ENCODE peak calls at places on chromosome 21, in ten cellular contexts. A is heart left ventricle, Q is NB4, K is right lobe of liver, V is prostate gland, F is A549, Z is adrenal gland, Y is Peyer's patch, M is ovary, L is breast epithelium. O is an unnamed sample.
A peak's percentile ranks its signal among the peaks of the same experiment; 100 is the strongest.

GRCh38 chr21:30880914-30881313 is 466 bp downstream of the KRTAP11-1 start:
- DNase-seq in K (no peak), Z (no peak), Y (no peak), L (no peak), A (no peak), F (no peak), M (no peak), V (no peak), Q (no peak), O (no peak)

GRCh38 chr21:22120616-22121266 is 1122.5 kb downstream of the NCAM2 start:
- DNase-seq in L (no peak), Q (peak; percentile 30), Z (no peak), F (peak; percentile 2), M (no peak), Y (no peak), V (no peak), K (no peak), A (no peak), O (no peak)

GRCh38 chr21:33266784-33267135 is 593 bp downstream of the IL10RB start:
- DNase-seq in Q (no peak), F (no peak), A (no peak), Z (no peak), V (no peak), Y (peak; percentile 64), M (no peak), K (no peak), L (no peak), O (peak; percentile 33)

GRCh38 chr21:33025471-33026298 is at the start of gene OLIG2:
- DNase-seq in Y (no peak), F (no peak), Q (peak; percentile 98), K (no peak), L (no peak), A (no peak), V (no peak), M (no peak), Z (no peak), O (peak; percentile 95)

GRCh38 chr21:41366522-41367151 is 4.8 kb downstream of the MX2 start:
- DNase-seq in F (peak; percentile 74), Y (peak; percentile 37), Q (peak; percentile 97), V (peak; percentile 31), L (peak; percentile 48), M (no peak), A (no peak), Z (no peak), K (peak; percentile 60), O (peak; percentile 91)

GRCh38 chr21:16194851-16195251 is 465.1 kb downstream of the USP25 start:
- DNase-seq in L (no peak), K (no peak), Z (no peak), F (peak; percentile 40), Q (no peak), Y (no peak), V (no peak), A (peak; percentile 18), M (no peak), O (no peak)

GRCh38 chr21:14435423-14435822 is 52.5 kb upstream of the HSPA13 start:
- DNase-seq in Z (no peak), V (no peak), K (no peak), Q (no peak), L (no peak), M (no peak), F (no peak), Y (no peak), A (no peak), O (no peak)

GRCh38 chr21:16534408-16535099 is 804.8 kb downstream of the USP25 start:
- DNase-seq in M (peak; percentile 84), Z (peak; percentile 76), K (no peak), L (peak; percentile 62), A (peak; percentile 83), V (peak; percentile 48), F (peak; percentile 70), Y (no peak), Q (no peak), O (peak; percentile 5)

GRCh38 chr21:32134441-32135159 is 144.2 kb downstream of the MIS18A start:
- DNase-seq in M (no peak), Z (no peak), F (no peak), L (no peak), K (no peak), A (no peak), V (no peak), Y (no peak), Q (peak; percentile 30), O (no peak)

GRCh38 chr21:31731112-31731801 is 661 bp downstream of the SCAF4 start:
- DNase-seq in L (peak; percentile 57), K (peak; percentile 89), F (no peak), Z (peak; percentile 58), Y (peak; percentile 53), V (peak; percentile 35), M (peak; percentile 66), Q (peak; percentile 64), A (peak; percentile 43), O (no peak)

GRCh38 chr21:34693192-34693810 is 24.5 kb downstream of the CLIC6 start:
- DNase-seq in L (no peak), F (peak; percentile 48), A (no peak), K (no peak), Q (peak; percentile 71), Z (peak; percentile 32), Y (peak; percentile 24), M (no peak), V (peak; percentile 64), O (peak; percentile 71)

GRCh38 chr21:15446193-15446592 is 283.6 kb upstream of the USP25 start:
- DNase-seq in Z (no peak), A (no peak), M (no peak), K (no peak), L (no peak), V (no peak), Y (no peak), Q (no peak), F (no peak), O (no peak)

GRCh38 chr21:34603710-34604057 is 11.2 kb downstream of the RCAN1 start:
- DNase-seq in L (no peak), Q (no peak), M (no peak), K (no peak), V (no peak), A (no peak), F (no peak), Z (no peak), Y (no peak), O (no peak)

GRCh38 chr21:45981154-45981606 is 390 bp upstream of the COL6A1 start:
- DNase-seq in F (peak; percentile 81), Y (peak; percentile 26), M (peak; percentile 88), L (peak; percentile 68), Z (peak; percentile 74), A (peak; percentile 87), K (peak; percentile 77), Q (peak; percentile 86), V (peak; percentile 57), O (peak; percentile 98)
- TF ChIP-seq POLR2A in F (peak; percentile 28), Y (no peak), M (peak; percentile 64), L (no peak), Z (no peak), A (peak; percentile 42), K (no peak), Q (no peak), V (peak; percentile 23), O (peak; percentile 86)

GRCh38 chr21:44872568-44873355 is 728 bp downstream of the PTTG1IP start:
- DNase-seq in A (peak; percentile 48), Z (no peak), Y (peak; percentile 28), L (no peak), V (peak; percentile 33), Q (peak; percentile 60), F (no peak), M (peak; percentile 57), K (peak; percentile 69), O (no peak)

GRCh38 chr21:44869860-44870747 is 3.4 kb downstream of the PTTG1IP start:
- DNase-seq in V (no peak), Z (peak; percentile 65), Y (no peak), K (peak; percentile 38), Q (no peak), A (peak; percentile 51), M (peak; percentile 55), F (peak; percentile 85), L (no peak), O (peak; percentile 95)

GRCh38 chr21:44872266-44872567 is 1.3 kb downstream of the PTTG1IP start:
- DNase-seq in V (no peak), Z (no peak), Y (no peak), M (no peak), K (no peak), L (no peak), A (no peak), Q (no peak), F (no peak), O (no peak)

GRCh38 chr21:44870748-44871495 is 2.6 kb downstream of the PTTG1IP start:
- DNase-seq in F (no peak), L (peak; percentile 81), M (no peak), A (peak; percentile 59), Z (peak; percentile 67), V (peak; percentile 61), K (peak; percentile 90), Y (no peak), Q (no peak), O (no peak)

GRCh38 chr21:44871576-44872265 is 1.8 kb downstream of the PTTG1IP start:
- DNase-seq in Y (no peak), Z (no peak), F (peak; percentile 39), K (peak; percentile 60), L (no peak), A (peak; percentile 27), V (peak; percentile 47), Q (no peak), M (no peak), O (peak; percentile 90)
- TF ChIP-seq POLR2A in Y (peak; percentile 35), Z (peak; percentile 48), F (no peak), K (no peak), L (no peak), A (no peak), V (no peak), Q (no peak), M (no peak), O (no peak)

GRCh38 chr21:26170471-26171309 is at the start of gene APP:
- DNase-seq in V (peak; percentile 81), Z (peak; percentile 92), A (peak; percentile 91), F (peak; percentile 57), K (peak; percentile 90), Y (peak; percentile 69), M (peak; percentile 92), Q (peak; percentile 49), L (peak; percentile 87), O (peak; percentile 91)
- TF ChIP-seq POLR2A in V (peak; percentile 94), Z (peak; percentile 92), A (no peak), F (peak; percentile 78), K (peak; percentile 95), Y (peak; percentile 78), M (peak; percentile 74), Q (no peak), L (peak; percentile 36), O (peak; percentile 91)

GRCh38 chr21:26844258-26845065 is 747 bp downstream of the ADAMTS1 start:
- DNase-seq in Z (peak; percentile 59), K (peak; percentile 77), M (peak; percentile 76), Q (no peak), F (peak; percentile 33), L (no peak), V (peak; percentile 26), A (peak; percentile 71), Y (no peak), O (no peak)

GRCh38 chr21:26845750-26846035 is 484 bp upstream of the ADAMTS1 start:
- DNase-seq in M (no peak), Q (no peak), Y (no peak), K (no peak), L (no peak), Z (no peak), F (no peak), A (no peak), V (no peak), O (no peak)

GRCh38 chr21:26846036-26846931 is 1.1 kb upstream of the ADAMTS1 start:
- DNase-seq in V (peak; percentile 40), K (peak; percentile 77), Q (no peak), Z (peak; percentile 64), A (peak; percentile 93), L (peak; percentile 71), F (peak; percentile 31), M (peak; percentile 92), Y (peak; percentile 18), O (peak; percentile 73)

GRCh38 chr21:26843912-26844257 is 1.3 kb downstream of the ADAMTS1 start:
- DNase-seq in K (no peak), Y (no peak), V (no peak), F (peak; percentile 33), A (no peak), Z (no peak), M (no peak), Q (no peak), L (no peak), O (peak; percentile 31)

GRCh38 chr21:26845066-26845749 is at the start of gene ADAMTS1:
- DNase-seq in Z (peak; percentile 82), K (peak; percentile 92), Y (peak; percentile 31), F (peak; percentile 38), M (peak; percentile 99), V (peak; percentile 68), A (peak; percentile 93), L (peak; percentile 87), Q (no peak), O (peak; percentile 53)
- TF ChIP-seq POLR2A in Z (peak; percentile 74), K (peak; percentile 93), Y (peak; percentile 63), F (no peak), M (peak; percentile 96), V (peak; percentile 54), A (peak; percentile 48), L (peak; percentile 88), Q (no peak), O (peak; percentile 99)

O was measured in H54.